ENCODE peak calls at places on chromosomes 2 and 18, in five cellular contexts. V is hypothalamus, O is DMS 273 treated with DMSO at 0.1 percent for 48 hours, T is kidney glomerular epithelial cell, Z is cardiac muscle cell. W is an unnamed sample.

GRCh38 chr2:23745068-23745725 is 181.7 kb downstream of the ATAD2B start:
- DNase-seq in Z (no peak), O (peak; percentile 1), T (no peak), V (no peak), W (no peak)

GRCh38 chr2:138922973-138923563 is 142.9 kb upstream of the NXPH2 start:
- DNase-seq in T (no peak), V (no peak), Z (peak; percentile 60), O (no peak), W (peak; percentile 26)

GRCh38 chr2:28613616-28614501 is 118.0 kb downstream of the PLB1 start:
- DNase-seq in V (no peak), Z (no peak), O (no peak), T (peak; percentile 94), W (no peak)

GRCh38 chr2:219569041-219569440 is 2.3 kb downstream of the OBSL1 start:
- DNase-seq in V (no peak), T (no peak), O (no peak), Z (no peak), W (no peak)

GRCh38 chr2:224884188-224884587 is 158.1 kb downstream of the DOCK10 start:
- DNase-seq in Z (peak; percentile 70), V (no peak), T (peak; percentile 23), O (no peak), W (no peak)

GRCh38 chr2:9288681-9289338 is 82.2 kb downstream of the ASAP2 start:
- DNase-seq in Z (peak; percentile 42), O (no peak), T (no peak), V (no peak), W (no peak)

GRCh38 chr18:76679259-76679658 is 143.1 kb upstream of the ZNF236 start:
- DNase-seq in T (no peak), Z (no peak), O (no peak), V (no peak), W (no peak)

GRCh38 chr2:42834161-42834560 is 41.8 kb upstream of the HAAO start:
- DNase-seq in T (no peak), O (no peak), V (no peak), Z (no peak), W (no peak)

GRCh38 chr2:67566292-67566691 is 169.2 kb downstream of the ETAA1 start:
- DNase-seq in Z (no peak), T (no peak), O (no peak), V (no peak), W (no peak)

GRCh38 chr2:165239230-165239629 is at the start of gene SCN2A:
- DNase-seq in O (peak; percentile 51), V (no peak), T (peak; percentile 75), Z (peak; percentile 70), W (peak; percentile 63)

GRCh38 chr18:58601468-58602266 is 27.2 kb downstream of the ALPK2 start:
- DNase-seq in V (no peak), O (no peak), T (no peak), Z (no peak), W (no peak)

GRCh38 chr2:73272270-73272669 is 12.0 kb downstream of the FBXO41 start:
- DNase-seq in Z (no peak), T (no peak), V (no peak), O (no peak), W (no peak)

GRCh38 chr2:47344890-47345583 is 57.9 kb upstream of the MSH2 start:
- DNase-seq in O (peak; percentile 54), T (peak; percentile 96), Z (peak; percentile 72), V (peak; percentile 77), W (peak; percentile 25)

GRCh38 chr18:13500891-13501887 is 225.2 kb downstream of the FAM210A start:
- DNase-seq in V (peak; percentile 30), Z (peak; percentile 62), T (peak; percentile 88), O (peak; percentile 56), W (peak; percentile 2)

GRCh38 chr2:20065885-20066602 is 14.6 kb upstream of the LAPTM4A start:
- DNase-seq in T (peak; percentile 71), V (peak; percentile 67), O (peak; percentile 91), Z (peak; percentile 74), W (peak; percentile 90)

GRCh38 chr2:145258903-145259579 is 739.1 kb upstream of the ZEB2 start:
- DNase-seq in O (no peak), Z (peak; percentile 42), T (no peak), V (no peak), W (no peak)

GRCh38 chr2:9336534-9337354 is 86.6 kb downstream of the ITGB1BP1 start:
- DNase-seq in V (no peak), Z (peak; percentile 94), T (peak; percentile 74), O (peak; percentile 94), W (peak; percentile 95)

GRCh38 chr2:217929757-217930707 is 72.8 kb downstream of the TNS1 start:
- DNase-seq in O (no peak), V (no peak), Z (peak; percentile 83), T (peak; percentile 31), W (no peak)